ENCODE peak calls at places on chromosome 15, in ten cellular contexts. Z, O, F, C, R, U, V, A, Y and P are unnamed samples.

GRCh38 chr15:51191072-51191665 is 96.5 kb upstream of the TNFAIP8L3 start:
- DNase-seq in F (no peak), U (no peak), C (no peak), R (no peak), V (no peak), Z (no peak), A (no peak), Y (no peak), O (no peak), P (no peak)

GRCh38 chr15:40096094-40096876 is 12.4 kb downstream of the BMF start:
- DNase-seq in C (no peak), U (no peak), V (no peak), R (no peak), O (no peak), F (no peak), A (no peak), Y (no peak), Z (no peak), P (no peak)

GRCh38 chr15:33211409-33211808 is 16.9 kb upstream of the FMN1 start:
- DNase-seq in U (no peak), A (no peak), Y (no peak), O (no peak), C (no peak), F (peak; percentile 18), Z (no peak), V (no peak), R (no peak), P (no peak)

GRCh38 chr15:77028451-77029165 is 33.7 kb downstream of the PSTPIP1 start:
- DNase-seq in A (no peak), O (peak; percentile 26), R (no peak), U (no peak), Z (no peak), Y (no peak), V (no peak), C (no peak), F (no peak), P (no peak)

GRCh38 chr15:35669457-35670045 is 123.6 kb upstream of the DPH6 start:
- DNase-seq in C (no peak), V (no peak), O (no peak), Y (no peak), U (no peak), Z (no peak), F (peak; percentile 33), A (peak; percentile 88), R (no peak), P (no peak)

GRCh38 chr15:47846911-47847310 is 129.6 kb downstream of the SEMA6D start:
- DNase-seq in R (no peak), C (no peak), U (no peak), A (no peak), F (no peak), V (no peak), Z (no peak), O (no peak), Y (no peak), P (no peak)

GRCh38 chr15:36575266-36575665 is 4.2 kb upstream of the CDIN1 start:
- DNase-seq in C (no peak), A (no peak), U (no peak), Y (no peak), F (no peak), Z (no peak), V (no peak), O (no peak), R (no peak), P (no peak)

GRCh38 chr15:94855409-94856266 is 624.3 kb downstream of the MCTP2 start:
- DNase-seq in Y (no peak), V (no peak), F (no peak), C (no peak), A (no peak), U (no peak), Z (no peak), O (no peak), R (no peak), P (no peak)

GRCh38 chr15:67796196-67796699 is 29.1 kb upstream of the SKOR1 start:
- DNase-seq in V (no peak), F (no peak), R (no peak), O (no peak), Y (no peak), A (no peak), Z (no peak), C (no peak), U (no peak), P (no peak)

GRCh38 chr15:38072507-38073277 is 138.3 kb downstream of the TMCO5A start:
- DNase-seq in U (peak; percentile 68), Y (peak; percentile 69), Z (no peak), R (peak; percentile 66), F (peak; percentile 81), O (peak; percentile 47), A (peak; percentile 68), V (peak; percentile 72), C (no peak), P (peak; percentile 47)

GRCh38 chr15:75089781-75090734 is 66.7 kb downstream of the PPCDC start:
- DNase-seq in Z (no peak), F (peak; percentile 55), C (no peak), O (no peak), Y (peak; percentile 39), R (peak; percentile 80), A (peak; percentile 88), U (no peak), V (no peak), P (no peak)

GRCh38 chr15:43275736-43276562 is 9.2 kb upstream of the TGM5 start:
- DNase-seq in U (no peak), A (no peak), V (no peak), F (no peak), R (no peak), C (no peak), O (no peak), Y (no peak), Z (no peak), P (no peak)

GRCh38 chr15:81155375-81156218 is 21.5 kb downstream of the CFAP161 start:
- DNase-seq in R (peak; percentile 39), C (no peak), A (peak; percentile 75), Y (no peak), O (no peak), V (peak; percentile 68), F (peak; percentile 49), U (peak; percentile 74), Z (no peak), P (peak; percentile 41)

GRCh38 chr15:38670142-38671002 is 105.8 kb upstream of the RASGRP1 start:
- DNase-seq in Z (no peak), V (no peak), Y (no peak), O (peak; percentile 33), R (no peak), A (no peak), C (no peak), U (no peak), F (no peak), P (no peak)

GRCh38 chr15:63991706-63992105 is 54.6 kb downstream of the DAPK2 start:
- DNase-seq in A (no peak), V (no peak), O (no peak), F (no peak), U (no peak), R (no peak), Y (no peak), C (no peak), Z (no peak), P (no peak)

GRCh38 chr15:29094711-29095110 is 174.9 kb downstream of the NSMCE3 start:
- DNase-seq in A (peak; percentile 42), Y (no peak), U (no peak), V (no peak), O (no peak), R (no peak), F (no peak), C (no peak), Z (no peak), P (no peak)

GRCh38 chr15:90561344-90562244 is 31.9 kb downstream of the CRTC3 start:
- DNase-seq in V (peak; percentile 36), O (no peak), F (no peak), C (no peak), Z (no peak), A (no peak), R (no peak), U (no peak), Y (no peak), P (no peak)

GRCh38 chr15:49038382-49038781 is 7.9 kb downstream of the SECISBP2L start:
- DNase-seq in R (no peak), V (no peak), U (no peak), C (no peak), A (no peak), O (no peak), F (peak; percentile 43), Y (no peak), Z (no peak), P (no peak)

GRCh38 chr15:78767331-78767951 is 43.8 kb downstream of the ADAMTS7 start:
- DNase-seq in Y (no peak), A (peak; percentile 4), C (no peak), U (no peak), F (no peak), V (no peak), Z (no peak), O (no peak), R (no peak), P (no peak)

GRCh38 chr15:70486451-70487379 is 276.6 kb downstream of the UACA start:
- DNase-seq in A (peak; percentile 69), R (peak; percentile 79), F (peak; percentile 86), O (peak; percentile 56), V (peak; percentile 90), U (no peak), Z (peak; percentile 45), Y (peak; percentile 62), C (no peak), P (peak; percentile 83)

GRCh38 chr15:63663906-63664305 is 66.7 kb downstream of the FBXL22 start:
- DNase-seq in V (no peak), A (no peak), C (no peak), Z (no peak), Y (no peak), F (peak; percentile 2), R (no peak), O (no peak), U (no peak), P (no peak)

GRCh38 chr15:28942046-28942445 is 56.3 kb downstream of the APBA2 start:
- DNase-seq in Y (peak; percentile 17), Z (no peak), C (no peak), O (no peak), F (no peak), U (no peak), V (no peak), R (no peak), A (no peak), P (no peak)

GRCh38 chr15:74384566-74385441 is 17.4 kb upstream of the CYP11A1 start:
- DNase-seq in F (peak; percentile 83), R (no peak), C (peak; percentile 27), A (peak; percentile 98), Y (no peak), V (no peak), O (peak; percentile 87), U (no peak), Z (no peak), P (peak; percentile 85)

GRCh38 chr15:101401286-101401685 is 88.2 kb downstream of the PCSK6 start:
- DNase-seq in A (no peak), O (no peak), C (no peak), V (no peak), U (no peak), F (no peak), Z (no peak), R (no peak), Y (no peak), P (no peak)

GRCh38 chr15:31326729-31327673 is at the start of gene KLF13:
- DNase-seq in Z (peak; percentile 41), R (peak; percentile 31), V (peak; percentile 61), F (no peak), C (no peak), A (peak; percentile 84), O (peak; percentile 88), U (peak; percentile 71), Y (peak; percentile 61), P (no peak)

GRCh38 chr15:58988011-58988785 is 735 bp downstream of the RNF111 start:
- DNase-seq in C (peak; percentile 47), R (peak; percentile 12), A (peak; percentile 61), Z (peak; percentile 43), O (peak; percentile 78), V (peak; percentile 70), U (peak; percentile 70), F (peak; percentile 56), Y (peak; percentile 57), P (peak; percentile 75)

GRCh38 chr15:45634442-45635190 is at the start of gene SQOR:
- DNase-seq in V (peak; percentile 72), F (peak; percentile 81), Z (peak; percentile 27), A (peak; percentile 85), C (peak; percentile 33), O (peak; percentile 69), U (peak; percentile 6), R (peak; percentile 23), Y (peak; percentile 52), P (peak; percentile 84)

GRCh38 chr15:90085565-90085964 is 16.7 kb downstream of the IDH2 start:
- DNase-seq in Z (no peak), U (no peak), V (no peak), F (no peak), Y (no peak), C (no peak), A (no peak), R (no peak), O (no peak), P (no peak)